ENCODE peak calls at places on chromosomes 2 and 18, in six cellular contexts. O, A, N, Z, F and M are unnamed samples.

GRCh38 chr2:223101340-223102039 is 49.5 kb downstream of the KCNE4 start:
- DNase-seq in N (peak; percentile 95), Z (no peak), O (peak; percentile 54), F (peak; percentile 74), A (no peak), M (no peak)

GRCh38 chr2:20602803-20603202 is 48.1 kb downstream of the HS1BP3 start:
- DNase-seq in N (no peak), Z (no peak), O (no peak), F (no peak), A (no peak), M (no peak)

GRCh38 chr2:175034728-175035127 is 29.5 kb upstream of the CHN1 start:
- DNase-seq in A (no peak), F (no peak), O (no peak), Z (no peak), N (no peak), M (no peak)

GRCh38 chr2:46032161-46032813 is 264.9 kb upstream of the EPAS1 start:
- DNase-seq in F (no peak), O (no peak), N (no peak), A (no peak), Z (no peak), M (no peak)

GRCh38 chr2:193679850-193680249 is 1485.1 kb upstream of the TMEFF2 start:
- DNase-seq in Z (no peak), O (no peak), A (no peak), N (no peak), F (no peak), M (no peak)

GRCh38 chr2:163682695-163683094 is 53.1 kb downstream of the FIGN start:
- DNase-seq in F (no peak), Z (no peak), A (no peak), N (peak; percentile 43), O (peak; percentile 11), M (no peak)

GRCh38 chr2:74119324-74119723 is 28.4 kb downstream of the BOLA3 start:
- DNase-seq in O (no peak), F (no peak), N (no peak), A (no peak), Z (no peak), M (no peak)

GRCh38 chr2:121599963-121600651 is 49.2 kb downstream of the CLASP1 start:
- DNase-seq in F (no peak), O (no peak), N (no peak), Z (no peak), A (no peak), M (no peak)

GRCh38 chr2:239295377-239296019 is 105.3 kb downstream of the HDAC4 start:
- DNase-seq in A (no peak), Z (no peak), O (no peak), N (peak; percentile 65), F (no peak), M (no peak)

GRCh38 chr2:1546023-1546591 is 132.8 kb downstream of the TPO start:
- DNase-seq in O (peak; percentile 79), F (peak; percentile 63), A (no peak), Z (no peak), N (peak; percentile 53), M (no peak)

GRCh38 chr2:64212346-64212745 is 68.1 kb upstream of the PELI1 start:
- DNase-seq in O (no peak), A (no peak), N (no peak), F (no peak), Z (no peak), M (no peak)

DNA sequence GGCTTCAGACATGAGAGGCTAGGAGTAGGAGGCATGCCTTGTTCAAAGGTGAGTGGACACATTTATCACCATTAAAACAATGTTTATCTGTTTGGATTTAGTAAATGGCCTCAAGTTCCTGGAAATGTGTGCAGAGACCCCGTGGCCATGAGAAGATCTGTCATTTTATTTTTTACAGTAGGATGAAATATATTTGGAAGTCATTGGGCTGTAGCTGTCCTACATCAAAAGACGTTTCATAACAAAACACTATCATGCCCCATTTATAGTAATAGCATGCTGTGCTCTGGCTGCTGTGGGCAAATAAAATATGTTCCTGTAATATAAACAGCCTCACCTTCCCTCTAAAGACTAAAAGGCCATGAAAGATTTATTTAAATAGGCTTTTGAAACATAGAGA is 403.9 kb upstream of the TNP1 start:
- DNase-seq in Z (no peak), O (no peak), N (no peak), A (peak; percentile 20), F (no peak), M (no peak)
- H3K27me3 ChIP-seq in Z (no peaks in the 10 kb centered on the region), O (no peaks in the 10 kb centered on the region), N (peaks cover 11% of the 10 kb centered on the region), A (no peaks in the 10 kb centered on the region), F (no peaks in the 10 kb centered on the region), M (no peaks in the 10 kb centered on the region)

DNA sequence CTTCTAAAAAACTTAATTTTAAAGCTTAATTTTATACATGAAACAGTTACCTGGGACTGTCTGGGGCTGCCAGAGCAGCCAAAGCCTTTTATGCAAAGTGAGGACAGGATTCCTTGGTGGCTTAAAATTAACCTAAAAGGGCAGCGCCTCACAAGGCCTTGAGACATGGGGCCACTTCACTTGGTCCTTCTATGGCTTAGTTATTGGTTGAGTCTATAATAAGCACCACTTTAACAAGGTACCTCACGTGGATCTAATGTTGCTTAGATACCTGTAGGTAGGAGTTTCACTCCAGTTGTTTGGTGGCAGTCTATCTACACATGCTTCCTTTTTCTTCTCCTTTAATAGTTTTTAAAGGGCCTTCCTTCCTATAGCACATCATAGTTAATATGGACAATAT is 51.6 kb downstream of the EIF2AK3 start:
- DNase-seq in A (no peak), O (no peak), N (no peak), F (no peak), Z (no peak), M (no peak)
- H3K36me3 ChIP-seq in A (no peaks in the 10 kb centered on the region), O (peaks cover 8% of the 10 kb centered on the region), N (peaks cover 4% of the 10 kb centered on the region), F (no peaks in the 10 kb centered on the region), Z (peaks cover under 1% of the 10 kb centered on the region), M (peaks cover 16% of the 10 kb centered on the region)

DNA sequence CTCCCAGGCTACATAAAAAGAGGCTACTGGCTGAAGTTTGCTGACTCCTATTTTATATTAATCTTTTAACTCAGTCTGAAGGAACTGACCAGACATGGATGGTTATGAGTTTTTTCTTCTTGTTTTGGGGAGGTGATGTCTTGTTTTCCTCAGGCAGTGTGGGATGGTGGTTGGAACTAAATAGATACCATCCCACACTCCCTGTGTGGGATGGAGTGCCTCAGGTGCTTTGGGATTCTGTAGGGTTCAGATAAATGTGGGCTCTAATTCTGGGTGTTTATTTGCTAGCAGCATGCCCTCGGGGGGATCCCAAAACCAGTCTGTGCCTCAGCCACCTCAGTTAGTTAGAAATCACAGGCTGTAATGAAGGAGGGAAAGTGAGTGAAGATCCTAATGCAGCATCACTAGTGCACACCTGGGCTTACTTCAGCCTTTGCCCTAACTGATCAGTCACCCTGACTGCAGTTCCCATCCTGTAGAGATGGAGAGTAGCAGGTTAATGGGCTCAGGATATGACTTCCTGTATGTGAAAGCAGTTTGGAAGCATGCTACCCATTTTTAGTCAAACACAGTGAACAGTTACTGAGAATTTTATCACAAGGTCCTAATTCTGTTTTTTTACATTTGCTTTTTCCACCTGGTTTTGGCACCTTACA is 132.2 kb downstream of the SPTBN1 start:
- DNase-seq in F (no peak), N (no peak), O (no peak), A (no peak), Z (no peak), M (no peak)
- H3K27ac ChIP-seq in F (no peak overlapping the region), N (no peak overlapping the region), O (peak overlapping the region; percentile 51), A (no peak overlapping the region), Z (peak overlapping the region; percentile 65), M (peak overlapping the region; percentile 43)

GRCh38 chr2:120579916-120580685 is 155.6 kb upstream of the GLI2 start:
- DNase-seq in A (no peak), Z (no peak), O (no peak), N (no peak), F (no peak), M (peak; percentile 12)

GRCh38 chr2:120580709-120581108 is 155.0 kb upstream of the GLI2 start:
- DNase-seq in A (peak; percentile 14), O (no peak), N (peak; percentile 19), Z (no peak), F (no peak), M (peak; percentile 4)

GRCh38 chr2:120576509-120577474 is 158.9 kb upstream of the GLI2 start:
- DNase-seq in F (peak; percentile 22), Z (peak; percentile 30), N (no peak), A (no peak), O (no peak), M (peak; percentile 49)

GRCh38 chr2:120577896-120578295 is 157.8 kb upstream of the GLI2 start:
- DNase-seq in Z (no peak), A (no peak), F (no peak), O (no peak), N (no peak), M (peak; percentile 3)

DNA sequence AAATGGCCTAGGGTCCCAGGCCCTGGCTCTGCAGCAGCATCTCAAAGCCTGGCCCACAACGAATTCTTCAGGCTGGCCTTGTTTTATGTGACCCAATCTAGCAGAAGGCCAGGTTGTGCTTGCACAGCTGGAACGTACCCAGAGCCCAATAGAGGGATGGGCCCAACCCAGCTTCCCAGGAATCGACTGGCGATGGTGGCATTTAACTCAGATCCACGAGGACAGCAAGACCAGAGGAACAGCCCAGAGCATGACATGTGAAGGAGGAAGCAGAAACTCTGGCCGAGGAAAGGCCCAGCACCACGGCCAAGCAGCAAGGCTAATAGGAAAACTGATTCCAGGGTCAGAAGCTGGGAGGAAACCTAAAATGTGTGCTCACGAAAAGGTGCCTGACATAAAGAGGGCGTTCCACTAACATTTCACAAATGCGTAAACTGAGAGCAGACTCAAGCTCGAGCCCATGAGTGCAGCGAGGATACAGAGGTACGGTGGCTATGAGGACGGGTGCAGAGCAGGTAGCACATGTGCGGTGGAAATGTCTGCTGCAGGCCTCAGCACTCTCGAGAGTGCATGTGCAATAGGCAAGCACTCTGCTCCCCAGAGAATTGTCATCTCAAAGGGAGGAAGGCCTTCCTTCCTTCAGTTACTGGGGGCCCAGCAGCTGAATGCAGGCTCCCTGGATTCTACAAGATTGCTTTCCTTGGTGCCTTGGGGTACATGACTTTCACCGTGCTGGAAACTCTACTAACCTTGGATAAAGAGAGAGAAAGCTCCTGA is 156.9 kb upstream of the GLI2 start:
- DNase-seq in Z (no peak), O (no peak), F (no peak), N (no peak), A (no peak), M (peak; percentile 7)
- H3K27me3 ChIP-seq in Z (no peaks in the 10 kb centered on the region), O (peaks cover 10% of the 10 kb centered on the region), F (no peaks in the 10 kb centered on the region), N (no peaks in the 10 kb centered on the region), A (no peaks in the 10 kb centered on the region), M (no peaks in the 10 kb centered on the region)

GRCh38 chr2:17735864-17736263 is 17.7 kb downstream of the SMC6 start:
- DNase-seq in O (no peak), A (no peak), N (no peak), Z (no peak), F (no peak), M (no peak)
- H3K36me3 ChIP-seq in O (no peaks in the 10 kb centered on the region), A (no peaks in the 10 kb centered on the region), N (peaks cover 13% of the 10 kb centered on the region), Z (no peaks in the 10 kb centered on the region), F (no peaks in the 10 kb centered on the region), M (peaks cover 91% of the 10 kb centered on the region)

GRCh38 chr18:23281626-23282436 is 146.5 kb downstream of the CABLES1 start:
- DNase-seq in N (peak; percentile 69), A (peak; percentile 21), O (peak; percentile 49), Z (no peak), F (no peak), M (no peak)
- H3K27ac ChIP-seq in N (no peak overlapping the region), A (no peak overlapping the region), O (no peak overlapping the region), Z (no peak overlapping the region), F (no peak overlapping the region), M (no peak overlapping the region)

GRCh38 chr2:188524519-188525113 is 232.9 kb downstream of the GULP1 start:
- DNase-seq in A (peak; percentile 11), Z (no peak), N (peak; percentile 43), F (peak; percentile 24), O (peak; percentile 72), M (no peak)
- H3K27me3 ChIP-seq in A (no peaks in the 10 kb centered on the region), Z (no peaks in the 10 kb centered on the region), N (no peaks in the 10 kb centered on the region), F (no peaks in the 10 kb centered on the region), O (no peaks in the 10 kb centered on the region), M (no peaks in the 10 kb centered on the region)